ENCODE peak calls at places on chromosomes 5 and 9, in nine cellular contexts. One of them, this sample, is unnamed.

GRCh38 chr9:116280529-116280928 is 126.9 kb downstream of the PAPPA start:
- DNase-seq in prostate gland: no peak
- DNase-seq in HL-60: no peak
- DNase-seq in K562: no peak
- DNase-seq in GM23338: no peak
- DNase-seq in transverse colon: no peak
- DNase-seq in suprapubic skin: no peak
- DNase-seq in stomach: no peak
- DNase-seq in HCT116: no peak
- DNase-seq in this sample: no peak

GRCh38 chr9:25397746-25398145 is 280.5 kb downstream of the TUSC1 start:
- DNase-seq in HCT116: no peak
- DNase-seq in suprapubic skin: no peak
- DNase-seq in GM23338: peak
- DNase-seq in K562: no peak
- DNase-seq in transverse colon: no peak
- DNase-seq in HL-60: no peak
- DNase-seq in prostate gland: no peak
- DNase-seq in stomach: no peak
- DNase-seq in this sample: no peak

GRCh38 chr5:103562453-103563157 is at the start of gene NUDT12:
- DNase-seq in suprapubic skin: peak
- DNase-seq in prostate gland: peak
- DNase-seq in GM23338: peak
- DNase-seq in HL-60: no peak
- DNase-seq in HCT116: peak
- DNase-seq in K562: peak
- DNase-seq in stomach: peak
- DNase-seq in transverse colon: peak
- DNase-seq in this sample: peak

GRCh38 chr5:10987291-10987806 is 226.3 kb upstream of the DAP start:
- DNase-seq in K562: no peak
- DNase-seq in HL-60: no peak
- DNase-seq in GM23338: no peak
- DNase-seq in HCT116: no peak
- DNase-seq in prostate gland: no peak
- DNase-seq in transverse colon: no peak
- DNase-seq in stomach: no peak
- DNase-seq in suprapubic skin: no peak
- DNase-seq in this sample: no peak

GRCh38 chr5:126384985-126385384 is 38.2 kb upstream of the GRAMD2B start:
- DNase-seq in transverse colon: no peak
- DNase-seq in stomach: no peak
- DNase-seq in HL-60: no peak
- DNase-seq in suprapubic skin: no peak
- DNase-seq in K562: no peak
- DNase-seq in prostate gland: no peak
- DNase-seq in GM23338: no peak
- DNase-seq in HCT116: no peak
- DNase-seq in this sample: no peak

GRCh38 chr5:87132696-87133095 is 135.0 kb upstream of the RASA1 start:
- DNase-seq in HL-60: no peak
- DNase-seq in suprapubic skin: no peak
- DNase-seq in HCT116: no peak
- DNase-seq in transverse colon: no peak
- DNase-seq in GM23338: no peak
- DNase-seq in stomach: no peak
- DNase-seq in prostate gland: no peak
- DNase-seq in K562: no peak
- DNase-seq in this sample: no peak

GRCh38 chr9:16312116-16312515 is 558.4 kb downstream of the BNC2 start:
- DNase-seq in prostate gland: no peak
- DNase-seq in K562: no peak
- DNase-seq in stomach: no peak
- DNase-seq in HL-60: no peak
- DNase-seq in transverse colon: no peak
- DNase-seq in GM23338: no peak
- DNase-seq in suprapubic skin: no peak
- DNase-seq in HCT116: no peak
- DNase-seq in this sample: no peak

GRCh38 chr9:83623634-83623991 is 670 bp downstream of the IDNK start:
- DNase-seq in HL-60: no peak
- DNase-seq in prostate gland: no peak
- DNase-seq in K562: no peak
- DNase-seq in stomach: no peak
- DNase-seq in suprapubic skin: no peak
- DNase-seq in transverse colon: no peak
- DNase-seq in HCT116: no peak
- DNase-seq in GM23338: no peak
- DNase-seq in this sample: no peak

GRCh38 chr5:40691894-40692293 is 12.2 kb downstream of the PTGER4 start:
- DNase-seq in suprapubic skin: no peak
- DNase-seq in HL-60: no peak
- DNase-seq in stomach: no peak
- DNase-seq in K562: no peak
- DNase-seq in GM23338: no peak
- DNase-seq in HCT116: no peak
- DNase-seq in prostate gland: no peak
- DNase-seq in transverse colon: no peak
- DNase-seq in this sample: no peak

GRCh38 chr5:62376064-62376463 is 27.6 kb downstream of the DIMT1 start:
- DNase-seq in suprapubic skin: no peak
- DNase-seq in K562: peak
- DNase-seq in GM23338: no peak
- DNase-seq in HL-60: no peak
- DNase-seq in stomach: no peak
- DNase-seq in transverse colon: no peak
- DNase-seq in HCT116: peak
- DNase-seq in prostate gland: no peak
- DNase-seq in this sample: no peak

GRCh38 chr9:68629042-68629441 is 76.0 kb upstream of the PIP5K1B start:
- DNase-seq in prostate gland: no peak
- DNase-seq in K562: no peak
- DNase-seq in suprapubic skin: no peak
- DNase-seq in transverse colon: no peak
- DNase-seq in GM23338: no peak
- DNase-seq in HCT116: no peak
- DNase-seq in HL-60: no peak
- DNase-seq in stomach: no peak
- DNase-seq in this sample: no peak

GRCh38 chr5:124580512-124580911 is 165.9 kb downstream of the ZNF608 start:
- DNase-seq in prostate gland: no peak
- DNase-seq in HCT116: no peak
- DNase-seq in K562: no peak
- DNase-seq in stomach: no peak
- DNase-seq in GM23338: no peak
- DNase-seq in transverse colon: no peak
- DNase-seq in suprapubic skin: no peak
- DNase-seq in HL-60: no peak
- DNase-seq in this sample: no peak

GRCh38 chr9:128399851-128400250 is 20.8 kb upstream of the CERCAM start:
- DNase-seq in suprapubic skin: no peak
- DNase-seq in K562: no peak
- DNase-seq in HCT116: no peak
- DNase-seq in stomach: no peak
- DNase-seq in prostate gland: no peak
- DNase-seq in HL-60: no peak
- DNase-seq in transverse colon: no peak
- DNase-seq in GM23338: no peak
- DNase-seq in this sample: no peak

GRCh38 chr5:168975331-168975730 is 325.6 kb downstream of the SLIT3 start:
- DNase-seq in GM23338: no peak
- DNase-seq in prostate gland: no peak
- DNase-seq in transverse colon: no peak
- DNase-seq in K562: no peak
- DNase-seq in HCT116: no peak
- DNase-seq in suprapubic skin: no peak
- DNase-seq in HL-60: no peak
- DNase-seq in stomach: no peak
- DNase-seq in this sample: no peak

GRCh38 chr9:128103589-128103962 is 24.0 kb downstream of the PTGES2 start:
- DNase-seq in HCT116: no peak
- DNase-seq in prostate gland: no peak
- DNase-seq in HL-60: no peak
- DNase-seq in suprapubic skin: no peak
- DNase-seq in transverse colon: no peak
- DNase-seq in stomach: no peak
- DNase-seq in K562: no peak
- DNase-seq in GM23338: peak
- DNase-seq in this sample: peak

GRCh38 chr9:4760122-4760521 is 19.1 kb upstream of the AK3 start:
- DNase-seq in HCT116: no peak
- DNase-seq in transverse colon: no peak
- DNase-seq in suprapubic skin: no peak
- DNase-seq in HL-60: peak
- DNase-seq in K562: no peak
- DNase-seq in stomach: no peak
- DNase-seq in prostate gland: no peak
- DNase-seq in GM23338: no peak
- DNase-seq in this sample: no peak

GRCh38 chr9:4750021-4750673 is 9.1 kb upstream of the AK3 start:
- DNase-seq in suprapubic skin: no peak
- DNase-seq in transverse colon: no peak
- DNase-seq in GM23338: peak
- DNase-seq in HL-60: no peak
- DNase-seq in HCT116: no peak
- DNase-seq in K562: peak
- DNase-seq in stomach: no peak
- DNase-seq in prostate gland: no peak
- DNase-seq in this sample: no peak

GRCh38 chr9:4756420-4756819 is 15.4 kb upstream of the AK3 start:
- DNase-seq in suprapubic skin: no peak
- DNase-seq in stomach: no peak
- DNase-seq in HCT116: no peak
- DNase-seq in K562: no peak
- DNase-seq in transverse colon: no peak
- DNase-seq in prostate gland: no peak
- DNase-seq in HL-60: no peak
- DNase-seq in GM23338: no peak
- DNase-seq in this sample: no peak

GRCh38 chr9:4755026-4755609 is 14.1 kb upstream of the AK3 start:
- DNase-seq in GM23338: no peak
- DNase-seq in stomach: no peak
- DNase-seq in HL-60: no peak
- DNase-seq in transverse colon: no peak
- DNase-seq in HCT116: no peak
- DNase-seq in prostate gland: no peak
- DNase-seq in suprapubic skin: no peak
- DNase-seq in K562: no peak
- DNase-seq in this sample: no peak
- TF ChIP-seq POLR2AphosphoS5 in GM23338: no peak
- TF ChIP-seq POLR2AphosphoS5 in stomach: no peak
- TF ChIP-seq POLR2AphosphoS5 in HL-60: no peak
- TF ChIP-seq POLR2AphosphoS5 in transverse colon: no peak
- TF ChIP-seq POLR2AphosphoS5 in HCT116: no peak
- TF ChIP-seq POLR2AphosphoS5 in prostate gland: no peak
- TF ChIP-seq POLR2AphosphoS5 in suprapubic skin: no peak
- TF ChIP-seq POLR2AphosphoS5 in K562: no peak
- TF ChIP-seq POLR2AphosphoS5 in this sample: no peak

GRCh38 chr5:170408189-170408588 is 19.0 kb upstream of the KCNMB1 start:
- DNase-seq in HL-60: no peak
- DNase-seq in HCT116: no peak
- DNase-seq in stomach: no peak
- DNase-seq in transverse colon: no peak
- DNase-seq in prostate gland: no peak
- DNase-seq in GM23338: peak
- DNase-seq in K562: no peak
- DNase-seq in suprapubic skin: no peak
- DNase-seq in this sample: no peak

GRCh38 chr5:170414786-170415185 is 25.6 kb upstream of the KCNMB1 start:
- DNase-seq in K562: no peak
- DNase-seq in transverse colon: no peak
- DNase-seq in stomach: no peak
- DNase-seq in GM23338: no peak
- DNase-seq in prostate gland: no peak
- DNase-seq in suprapubic skin: no peak
- DNase-seq in HCT116: no peak
- DNase-seq in HL-60: no peak
- DNase-seq in this sample: no peak

GRCh38 chr5:170413897-170414296 is 24.7 kb upstream of the KCNMB1 start:
- DNase-seq in prostate gland: no peak
- DNase-seq in suprapubic skin: no peak
- DNase-seq in transverse colon: no peak
- DNase-seq in GM23338: no peak
- DNase-seq in K562: no peak
- DNase-seq in HL-60: no peak
- DNase-seq in HCT116: no peak
- DNase-seq in stomach: no peak
- DNase-seq in this sample: no peak

GRCh38 chr5:170408866-170409265 is 19.7 kb upstream of the KCNMB1 start:
- DNase-seq in HL-60: no peak
- DNase-seq in stomach: no peak
- DNase-seq in K562: no peak
- DNase-seq in transverse colon: no peak
- DNase-seq in GM23338: no peak
- DNase-seq in prostate gland: no peak
- DNase-seq in suprapubic skin: no peak
- DNase-seq in HCT116: no peak
- DNase-seq in this sample: no peak

DNA sequence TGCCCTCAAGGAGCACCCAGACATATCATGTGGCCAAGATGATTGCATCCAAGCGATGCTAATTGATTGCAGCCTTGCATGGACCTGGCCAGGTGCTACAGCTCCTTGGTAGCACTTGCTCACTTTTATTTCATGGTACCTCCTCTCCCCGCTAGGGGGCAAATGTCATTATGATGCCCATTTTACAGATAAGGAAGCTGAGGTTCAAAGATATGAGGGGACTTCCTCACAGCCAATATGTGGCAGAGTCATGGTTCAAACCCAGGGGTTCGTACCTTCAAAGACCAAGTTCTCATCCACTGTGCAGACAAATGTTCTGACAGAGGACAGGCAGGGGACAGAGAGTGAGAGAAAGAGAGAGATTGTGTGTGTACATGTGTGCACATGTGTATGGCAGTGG is 21.9 kb upstream of the KCNMB1 start:
- DNase-seq in HL-60: peak
- DNase-seq in GM23338: no peak
- DNase-seq in K562: peak
- DNase-seq in prostate gland: no peak
- DNase-seq in transverse colon: no peak
- DNase-seq in HCT116: no peak
- DNase-seq in stomach: no peak
- DNase-seq in suprapubic skin: no peak
- DNase-seq in this sample: no peak
- TF ChIP-seq CTCF in HL-60: peak
- TF ChIP-seq CTCF in GM23338: peak
- TF ChIP-seq CTCF in K562: peak
- TF ChIP-seq CTCF in prostate gland: no peak
- TF ChIP-seq CTCF in transverse colon: no peak
- TF ChIP-seq CTCF in HCT116: peak
- TF ChIP-seq CTCF in stomach: no peak
- TF ChIP-seq CTCF in suprapubic skin: no peak
- TF ChIP-seq CTCF in this sample: peak

GRCh38 chr9:2027761-2028160 is 12.6 kb downstream of the SMARCA2 start:
- DNase-seq in suprapubic skin: no peak
- DNase-seq in transverse colon: no peak
- DNase-seq in HCT116: no peak
- DNase-seq in HL-60: no peak
- DNase-seq in K562: no peak
- DNase-seq in stomach: no peak
- DNase-seq in prostate gland: no peak
- DNase-seq in GM23338: no peak
- DNase-seq in this sample: no peak
- H3K27ac ChIP-seq in suprapubic skin: peak
- H3K27ac ChIP-seq in transverse colon: no peak
- H3K27ac ChIP-seq in HCT116: no peak
- H3K27ac ChIP-seq in HL-60: no peak
- H3K27ac ChIP-seq in K562: no peak
- H3K27ac ChIP-seq in stomach: no peak
- H3K27ac ChIP-seq in prostate gland: no peak
- H3K27ac ChIP-seq in GM23338: no peak
- H3K27ac ChIP-seq in this sample: peak

GRCh38 chr5:179376701-179377420 is 31.6 kb upstream of the ADAMTS2 start:
- DNase-seq in prostate gland: no peak
- DNase-seq in HL-60: no peak
- DNase-seq in K562: no peak
- DNase-seq in HCT116: no peak
- DNase-seq in stomach: peak
- DNase-seq in suprapubic skin: peak
- DNase-seq in GM23338: no peak
- DNase-seq in transverse colon: no peak
- DNase-seq in this sample: no peak
- TF ChIP-seq POLR2AphosphoS5 in prostate gland: no peak
- TF ChIP-seq POLR2AphosphoS5 in HL-60: no peak
- TF ChIP-seq POLR2AphosphoS5 in K562: no peak
- TF ChIP-seq POLR2AphosphoS5 in HCT116: no peak
- TF ChIP-seq POLR2AphosphoS5 in stomach: no peak
- TF ChIP-seq POLR2AphosphoS5 in suprapubic skin: no peak
- TF ChIP-seq POLR2AphosphoS5 in GM23338: no peak
- TF ChIP-seq POLR2AphosphoS5 in transverse colon: no peak
- TF ChIP-seq POLR2AphosphoS5 in this sample: no peak

This sample was measured in spleen.